ENCODE peak calls at places on chromosomes 16 and 17, in ten cellular contexts. L is fibroblast of pulmonary artery, T is lower leg skin, Q is spleen, S is HFF-Myc, P is ovary, W is endothelial cell, O is AG09309, H is mammary epithelial cell, B is cardiac muscle cell. C is an unnamed sample.
A peak's percentile ranks its signal among the peaks of the same experiment; 100 is the strongest.

GRCh38 chr17:35089846-35090193 is 26.3 kb upstream of the RFFL start:
- DNase-seq in S (no peak), W (peak; percentile 40), Q (peak; percentile 84), P (no peak), B (peak; percentile 55), O (no peak), T (peak; percentile 26), H (peak; percentile 78), L (peak; percentile 38), C (no peak)

GRCh38 chr17:29256735-29257466 is 10.2 kb downstream of the CRYBA1 start:
- DNase-seq in H (peak; percentile 11), Q (no peak), B (peak; percentile 45), W (no peak), S (no peak), L (peak; percentile 39), O (no peak), P (no peak), T (no peak), C (no peak)

GRCh38 chr17:78252111-78252634 is 20.7 kb downstream of the TMEM235 start:
- DNase-seq in H (no peak), O (no peak), P (no peak), T (no peak), W (no peak), S (no peak), L (no peak), Q (peak; percentile 92), B (no peak), C (no peak)

GRCh38 chr17:50604470-50604869 is 30.2 kb upstream of the ABCC3 start:
- DNase-seq in B (peak; percentile 96), Q (peak; percentile 82), T (no peak), S (peak; percentile 26), W (peak; percentile 26), O (no peak), P (peak; percentile 84), H (no peak), L (peak; percentile 91), C (no peak)

GRCh38 chr16:3902731-3903130 is 22.2 kb upstream of the CREBBP start:
- DNase-seq in P (no peak), T (no peak), S (no peak), L (no peak), O (no peak), H (no peak), Q (peak; percentile 20), W (no peak), B (no peak), C (no peak)

GRCh38 chr16:11396241-11397048 is 51.2 kb downstream of the RMI2 start:
- DNase-seq in Q (peak; percentile 89), O (no peak), T (peak; percentile 51), W (peak; percentile 91), L (peak; percentile 60), P (peak; percentile 81), S (no peak), B (peak; percentile 72), H (peak; percentile 39), C (peak; percentile 91)

GRCh38 chr16:19690196-19690595 is 27.8 kb downstream of the KNOP1 start:
- DNase-seq in Q (no peak), H (no peak), S (no peak), B (peak; percentile 22), P (no peak), O (no peak), L (peak; percentile 22), T (no peak), W (no peak), C (no peak)

GRCh38 chr16:4704913-4705312 is 11.6 kb downstream of the NUDT16L1 start:
- DNase-seq in T (no peak), L (no peak), S (no peak), W (no peak), B (no peak), H (no peak), O (no peak), Q (no peak), P (no peak), C (no peak)

GRCh38 chr16:75382611-75383010 is 50.7 kb downstream of the CFDP1 start:
- DNase-seq in Q (no peak), S (no peak), H (peak; percentile 29), L (no peak), T (no peak), P (no peak), W (no peak), O (no peak), B (no peak), C (no peak)

GRCh38 chr16:75389096-75389692 is 44.1 kb downstream of the CFDP1 start:
- DNase-seq in T (no peak), L (no peak), P (no peak), Q (no peak), W (no peak), H (no peak), B (no peak), S (no peak), O (no peak), C (no peak)

GRCh38 chr16:75387951-75388350 is 45.4 kb downstream of the CFDP1 start:
- DNase-seq in T (no peak), S (no peak), W (no peak), O (no peak), Q (no peak), P (no peak), H (no peak), L (no peak), B (no peak), C (no peak)

GRCh38 chr16:75383141-75383540 is 50.2 kb downstream of the CFDP1 start:
- DNase-seq in L (no peak), W (no peak), H (no peak), T (no peak), P (no peak), O (no peak), B (no peak), S (no peak), Q (no peak), C (no peak)

DNA sequence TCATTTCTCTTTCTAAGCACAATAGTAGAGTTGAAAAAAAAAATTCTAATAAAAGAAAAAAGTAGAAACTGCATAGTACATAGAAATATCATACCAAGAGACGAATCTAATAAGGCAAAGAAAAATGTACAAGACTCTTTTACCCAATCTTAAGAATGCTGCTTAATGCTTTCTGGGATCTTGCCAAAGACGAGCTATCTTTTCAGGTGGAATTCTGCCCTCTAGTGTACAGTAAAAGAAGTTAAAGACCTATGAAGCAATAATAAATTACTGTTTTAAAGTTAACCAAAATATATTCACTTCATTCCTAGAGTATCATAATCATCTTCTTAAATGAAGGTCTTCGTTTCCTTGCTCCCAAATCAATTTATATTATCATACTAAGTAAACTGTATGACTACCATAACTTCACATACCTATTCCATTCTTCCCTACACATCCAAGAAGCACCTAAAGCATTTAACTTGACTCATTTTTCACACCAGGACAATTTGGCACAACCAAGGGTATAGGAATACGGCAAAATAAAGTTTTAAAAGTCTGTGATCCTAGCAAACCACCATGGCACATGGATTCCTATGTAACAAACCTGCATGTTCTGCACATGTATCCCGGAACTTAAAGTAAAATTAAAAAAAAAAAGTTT is 47.7 kb downstream of the CFDP1 start:
- DNase-seq in O (peak; percentile 80), H (peak; percentile 59), Q (no peak), W (no peak), P (no peak), S (peak; percentile 69), T (peak; percentile 31), L (peak; percentile 93), B (peak; percentile 93), C (peak; percentile 61)
- TF ChIP-seq CTCF in O (peak; percentile 36), H (peak; percentile 46), Q (peak; percentile 44), W (peak; percentile 78), P (peak; percentile 74), S (peak; percentile 28), T (peak; percentile 30), L (peak; percentile 51), B (peak; percentile 39), C (peak; percentile 20)

GRCh38 chr17:44759096-44759915 is 518 bp downstream of the ADAM11 start:
- DNase-seq in H (no peak), S (no peak), B (no peak), O (no peak), Q (no peak), P (no peak), T (no peak), L (no peak), W (no peak), C (no peak)

GRCh38 chr17:44763170-44763569 is 4.4 kb downstream of the ADAM11 start:
- DNase-seq in L (no peak), Q (no peak), T (no peak), B (no peak), W (no peak), S (no peak), P (no peak), H (no peak), O (no peak), C (no peak)

GRCh38 chr17:44760474-44761308 is 1.9 kb downstream of the ADAM11 start:
- DNase-seq in P (no peak), T (no peak), H (no peak), W (no peak), O (no peak), B (no peak), S (no peak), Q (no peak), L (no peak), C (no peak)

GRCh38 chr17:44759916-44760243 is 1.1 kb downstream of the ADAM11 start:
- DNase-seq in L (no peak), O (no peak), H (no peak), B (no peak), T (no peak), S (no peak), P (no peak), Q (no peak), W (no peak), C (no peak)

GRCh38 chr17:44761932-44762810 is 3.4 kb downstream of the ADAM11 start:
- DNase-seq in Q (no peak), T (no peak), H (no peak), L (no peak), P (no peak), S (no peak), W (no peak), O (no peak), B (no peak), C (no peak)
- TF ChIP-seq CTCF in Q (no peak), T (no peak), H (no peak), L (no peak), P (no peak), S (no peak), W (peak; percentile 37), O (no peak), B (no peak), C (no peak)

DNA sequence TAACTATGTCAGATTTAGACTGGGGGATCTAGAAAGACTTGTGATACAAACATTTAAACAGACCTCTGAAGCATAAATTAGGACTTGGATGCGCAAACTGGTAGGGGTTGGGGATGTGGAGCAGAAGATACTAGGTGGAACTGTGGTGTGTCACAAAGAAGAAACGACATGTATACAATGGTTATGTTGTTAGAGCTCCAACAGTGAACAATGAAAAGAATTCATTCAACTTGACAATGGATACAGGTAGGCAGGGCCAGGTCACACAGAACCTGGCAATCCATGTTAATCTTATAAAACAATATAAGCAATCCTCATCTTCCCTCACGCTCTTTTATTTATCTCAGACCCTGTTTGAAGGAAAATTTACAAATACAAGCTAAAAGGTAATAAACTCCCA is 102.0 kb downstream of the CDC27 start:
- DNase-seq in O (no peak), S (no peak), Q (no peak), H (no peak), L (no peak), P (no peak), W (no peak), T (no peak), B (no peak), C (no peak)
- TF ChIP-seq CTCF in O (no peak), S (no peak), Q (no peak), H (no peak), L (no peak), P (no peak), W (no peak), T (no peak), B (no peak), C (no peak)

DNA sequence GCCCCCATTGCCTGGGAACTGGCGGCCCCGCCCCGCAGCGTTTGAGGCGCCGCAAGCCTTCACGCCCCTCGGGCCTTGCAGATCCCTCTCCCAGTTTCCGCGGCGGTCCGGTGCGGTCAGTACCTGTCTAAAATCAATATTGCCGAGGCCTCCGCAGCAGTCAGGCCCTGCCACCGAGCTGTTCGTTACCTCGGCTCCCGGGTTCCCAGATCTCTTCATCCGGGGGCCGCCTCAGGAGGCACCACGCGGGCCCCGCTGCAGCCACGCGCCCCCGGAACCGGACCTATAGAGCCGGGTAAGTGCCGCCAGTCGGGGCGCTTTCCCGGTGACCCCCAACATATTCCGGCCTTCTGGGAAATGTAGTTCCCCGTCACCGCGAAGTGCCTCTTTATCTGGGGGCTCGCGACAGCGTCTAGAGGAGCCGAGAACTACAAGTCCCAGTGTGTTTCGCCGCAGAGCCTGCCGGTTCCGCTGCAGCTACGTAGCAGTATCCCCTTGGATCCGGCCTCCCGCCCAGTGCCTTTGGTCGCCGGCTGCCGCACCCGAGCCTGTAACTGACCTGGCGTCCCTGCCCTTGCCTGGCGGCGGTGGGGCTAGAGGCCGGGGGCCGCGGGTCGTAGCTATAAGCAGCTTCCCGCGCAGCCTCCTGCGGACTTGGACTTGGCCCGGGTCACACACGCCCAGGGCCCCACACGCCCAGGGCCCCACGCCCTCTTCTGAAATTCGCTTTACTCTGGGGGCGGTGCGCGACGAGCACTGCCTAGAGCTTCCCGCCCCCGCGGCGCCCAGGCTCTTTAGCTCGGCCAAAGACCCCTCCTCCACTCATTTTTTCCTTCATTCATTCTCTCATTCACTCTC is at the start of gene PEMT:
- DNase-seq in S (peak; percentile 96), O (peak; percentile 95), L (peak; percentile 99), W (peak; percentile 90), H (peak; percentile 96), B (peak; percentile 99), T (peak; percentile 97), P (peak; percentile 97), Q (peak; percentile 97), C (peak; percentile 97)
- TF ChIP-seq CTCF in S (no peak), O (no peak), L (no peak), W (no peak), H (no peak), B (no peak), T (no peak), P (no peak), Q (no peak), C (no peak)

C was measured in GM13976.